ENCODE peak calls at places on chromosomes 3 and 15, in nine cellular contexts. One of them, this sample, is unnamed.

GRCh38 chr15:90165659-90166489 is 35.3 kb upstream of the SEMA4B start:
- DNase-seq in RWPE1: peak; percentile 96
- DNase-seq in stimulated activated CD8-positive, alpha-beta memory T cell treated with anti-CD3 and anti-CD28 coated beads, Interleukin-12 subunit alpha, Interleukin-12 subunit beta, amount 100 ng/mL, for 4 hours: no peak
- DNase-seq in NCI-H2081 treated with DMSO at 0.1 percent for 48 hours: no peak
- DNase-seq in PC-9: peak; percentile 96
- DNase-seq in LoVo: peak; percentile 99
- DNase-seq in fibroblast of lung: peak; percentile 99
- DNase-seq in body of pancreas: peak; percentile 68
- DNase-seq in progenitor cell of endocrine pancreas: no peak
- DNase-seq in this sample: peak; percentile 95

GRCh38 chr3:169923189-169923588 is 11.8 kb downstream of the SAMD7 start:
- DNase-seq in PC-9: no peak
- DNase-seq in RWPE1: no peak
- DNase-seq in progenitor cell of endocrine pancreas: no peak
- DNase-seq in NCI-H2081 treated with DMSO at 0.1 percent for 48 hours: peak; percentile 94
- DNase-seq in fibroblast of lung: peak; percentile 8
- DNase-seq in LoVo: no peak
- DNase-seq in stimulated activated CD8-positive, alpha-beta memory T cell treated with anti-CD3 and anti-CD28 coated beads, Interleukin-12 subunit alpha, Interleukin-12 subunit beta, amount 100 ng/mL, for 4 hours: no peak
- DNase-seq in body of pancreas: peak; percentile 96
- DNase-seq in this sample: peak; percentile 31

GRCh38 chr15:34984884-34985630 is 3.0 kb downstream of the ZNF770 start:
- DNase-seq in RWPE1: no peak
- DNase-seq in LoVo: no peak
- DNase-seq in stimulated activated CD8-positive, alpha-beta memory T cell treated with anti-CD3 and anti-CD28 coated beads, Interleukin-12 subunit alpha, Interleukin-12 subunit beta, amount 100 ng/mL, for 4 hours: no peak
- DNase-seq in body of pancreas: no peak
- DNase-seq in fibroblast of lung: peak; percentile 52
- DNase-seq in PC-9: no peak
- DNase-seq in NCI-H2081 treated with DMSO at 0.1 percent for 48 hours: no peak
- DNase-seq in progenitor cell of endocrine pancreas: no peak
- DNase-seq in this sample: no peak

GRCh38 chr15:90000175-90000923 is 775 bp upstream of the ZNF710 start:
- DNase-seq in fibroblast of lung: peak; percentile 30
- DNase-seq in stimulated activated CD8-positive, alpha-beta memory T cell treated with anti-CD3 and anti-CD28 coated beads, Interleukin-12 subunit alpha, Interleukin-12 subunit beta, amount 100 ng/mL, for 4 hours: no peak
- DNase-seq in body of pancreas: peak; percentile 56
- DNase-seq in progenitor cell of endocrine pancreas: peak; percentile 32
- DNase-seq in LoVo: no peak
- DNase-seq in RWPE1: peak; percentile 48
- DNase-seq in NCI-H2081 treated with DMSO at 0.1 percent for 48 hours: no peak
- DNase-seq in PC-9: no peak
- DNase-seq in this sample: peak; percentile 88

GRCh38 chr3:187610926-187611545 is 59.2 kb downstream of the SST start:
- DNase-seq in stimulated activated CD8-positive, alpha-beta memory T cell treated with anti-CD3 and anti-CD28 coated beads, Interleukin-12 subunit alpha, Interleukin-12 subunit beta, amount 100 ng/mL, for 4 hours: no peak
- DNase-seq in fibroblast of lung: peak; percentile 43
- DNase-seq in progenitor cell of endocrine pancreas: no peak
- DNase-seq in NCI-H2081 treated with DMSO at 0.1 percent for 48 hours: no peak
- DNase-seq in LoVo: no peak
- DNase-seq in RWPE1: no peak
- DNase-seq in PC-9: no peak
- DNase-seq in body of pancreas: no peak
- DNase-seq in this sample: no peak

GRCh38 chr15:34699968-34700640 is 54.7 kb downstream of the GJD2 start:
- DNase-seq in fibroblast of lung: peak; percentile 13
- DNase-seq in PC-9: no peak
- DNase-seq in RWPE1: no peak
- DNase-seq in LoVo: no peak
- DNase-seq in progenitor cell of endocrine pancreas: no peak
- DNase-seq in body of pancreas: no peak
- DNase-seq in stimulated activated CD8-positive, alpha-beta memory T cell treated with anti-CD3 and anti-CD28 coated beads, Interleukin-12 subunit alpha, Interleukin-12 subunit beta, amount 100 ng/mL, for 4 hours: no peak
- DNase-seq in NCI-H2081 treated with DMSO at 0.1 percent for 48 hours: no peak
- DNase-seq in this sample: no peak

GRCh38 chr3:53223025-53223424 is 32.8 kb downstream of the TKT start:
- DNase-seq in LoVo: no peak
- DNase-seq in NCI-H2081 treated with DMSO at 0.1 percent for 48 hours: no peak
- DNase-seq in stimulated activated CD8-positive, alpha-beta memory T cell treated with anti-CD3 and anti-CD28 coated beads, Interleukin-12 subunit alpha, Interleukin-12 subunit beta, amount 100 ng/mL, for 4 hours: no peak
- DNase-seq in PC-9: no peak
- DNase-seq in body of pancreas: no peak
- DNase-seq in fibroblast of lung: no peak
- DNase-seq in progenitor cell of endocrine pancreas: no peak
- DNase-seq in RWPE1: no peak
- DNase-seq in this sample: no peak

GRCh38 chr15:56732135-56732880 is 1.0 kb downstream of the ZNF280D start:
- DNase-seq in LoVo: peak; percentile 26
- DNase-seq in stimulated activated CD8-positive, alpha-beta memory T cell treated with anti-CD3 and anti-CD28 coated beads, Interleukin-12 subunit alpha, Interleukin-12 subunit beta, amount 100 ng/mL, for 4 hours: no peak
- DNase-seq in fibroblast of lung: peak; percentile 87
- DNase-seq in body of pancreas: peak; percentile 34
- DNase-seq in PC-9: peak; percentile 3
- DNase-seq in NCI-H2081 treated with DMSO at 0.1 percent for 48 hours: no peak
- DNase-seq in RWPE1: peak; percentile 8
- DNase-seq in progenitor cell of endocrine pancreas: no peak
- DNase-seq in this sample: no peak

GRCh38 chr15:77032052-77032646 is 37.2 kb downstream of the PSTPIP1 start:
- DNase-seq in NCI-H2081 treated with DMSO at 0.1 percent for 48 hours: no peak
- DNase-seq in fibroblast of lung: no peak
- DNase-seq in RWPE1: no peak
- DNase-seq in stimulated activated CD8-positive, alpha-beta memory T cell treated with anti-CD3 and anti-CD28 coated beads, Interleukin-12 subunit alpha, Interleukin-12 subunit beta, amount 100 ng/mL, for 4 hours: no peak
- DNase-seq in LoVo: no peak
- DNase-seq in PC-9: no peak
- DNase-seq in progenitor cell of endocrine pancreas: peak; percentile 8
- DNase-seq in body of pancreas: peak; percentile 4
- DNase-seq in this sample: no peak

GRCh38 chr15:56243774-56244236 is at the start of gene RFX7:
- DNase-seq in RWPE1: peak; percentile 78
- DNase-seq in body of pancreas: peak; percentile 90
- DNase-seq in PC-9: peak; percentile 79
- DNase-seq in NCI-H2081 treated with DMSO at 0.1 percent for 48 hours: peak; percentile 19
- DNase-seq in stimulated activated CD8-positive, alpha-beta memory T cell treated with anti-CD3 and anti-CD28 coated beads, Interleukin-12 subunit alpha, Interleukin-12 subunit beta, amount 100 ng/mL, for 4 hours: peak; percentile 67
- DNase-seq in fibroblast of lung: peak; percentile 74
- DNase-seq in progenitor cell of endocrine pancreas: peak; percentile 84
- DNase-seq in LoVo: peak; percentile 89
- DNase-seq in this sample: peak; percentile 96

GRCh38 chr3:13105181-13105580 is 32.0 kb upstream of the IQSEC1 start:
- DNase-seq in progenitor cell of endocrine pancreas: no peak
- DNase-seq in stimulated activated CD8-positive, alpha-beta memory T cell treated with anti-CD3 and anti-CD28 coated beads, Interleukin-12 subunit alpha, Interleukin-12 subunit beta, amount 100 ng/mL, for 4 hours: no peak
- DNase-seq in RWPE1: no peak
- DNase-seq in body of pancreas: no peak
- DNase-seq in NCI-H2081 treated with DMSO at 0.1 percent for 48 hours: no peak
- DNase-seq in fibroblast of lung: no peak
- DNase-seq in LoVo: no peak
- DNase-seq in PC-9: no peak
- DNase-seq in this sample: no peak